ENCODE peak calls at places on chromosomes 1 and 21, in eight cellular contexts. One of them, this sample, is unnamed.
A peak's percentile ranks its signal among the peaks of the same experiment; 100 is the strongest.

GRCh38 chr1:119453021-119453420 is 38.1 kb downstream of the HSD3B2 start:
- DNase-seq in astrocyte of the spinal cord: peak; percentile 47
- DNase-seq in choroid plexus epithelial cell: peak; percentile 58
- DNase-seq in adrenal gland: peak; percentile 83
- DNase-seq in Calu3: no peak
- DNase-seq in fibroblast of pulmonary artery: peak; percentile 46
- DNase-seq in NCI-H1436: no peak
- DNase-seq in EL: peak; percentile 69
- DNase-seq in this sample: peak; percentile 59

GRCh38 chr21:20729376-20729775 is 268.8 kb upstream of the NCAM2 start:
- DNase-seq in Calu3: no peak
- DNase-seq in fibroblast of pulmonary artery: peak; percentile 1
- DNase-seq in EL: no peak
- DNase-seq in adrenal gland: no peak
- DNase-seq in astrocyte of the spinal cord: peak; percentile 34
- DNase-seq in choroid plexus epithelial cell: peak; percentile 80
- DNase-seq in NCI-H1436: no peak
- DNase-seq in this sample: no peak

GRCh38 chr1:41503507-41504125 is 19.1 kb upstream of the EDN2 start:
- DNase-seq in astrocyte of the spinal cord: no peak
- DNase-seq in NCI-H1436: no peak
- DNase-seq in Calu3: no peak
- DNase-seq in EL: no peak
- DNase-seq in choroid plexus epithelial cell: no peak
- DNase-seq in adrenal gland: no peak
- DNase-seq in fibroblast of pulmonary artery: no peak
- DNase-seq in this sample: no peak

GRCh38 chr1:112935474-112936289 is 20.3 kb downstream of the SLC16A1 start:
- DNase-seq in Calu3: no peak
- DNase-seq in adrenal gland: no peak
- DNase-seq in fibroblast of pulmonary artery: peak; percentile 81
- DNase-seq in astrocyte of the spinal cord: peak; percentile 76
- DNase-seq in choroid plexus epithelial cell: peak; percentile 89
- DNase-seq in NCI-H1436: no peak
- DNase-seq in EL: peak; percentile 68
- DNase-seq in this sample: no peak

GRCh38 chr1:180505732-180506335 is 3.5 kb upstream of the ACBD6 start:
- DNase-seq in astrocyte of the spinal cord: no peak
- DNase-seq in EL: no peak
- DNase-seq in NCI-H1436: no peak
- DNase-seq in Calu3: no peak
- DNase-seq in fibroblast of pulmonary artery: peak; percentile 32
- DNase-seq in choroid plexus epithelial cell: no peak
- DNase-seq in adrenal gland: no peak
- DNase-seq in this sample: no peak

GRCh38 chr1:246274191-246274590 is 232.9 kb downstream of the SMYD3 start:
- DNase-seq in adrenal gland: no peak
- DNase-seq in Calu3: no peak
- DNase-seq in fibroblast of pulmonary artery: no peak
- DNase-seq in choroid plexus epithelial cell: no peak
- DNase-seq in EL: no peak
- DNase-seq in NCI-H1436: no peak
- DNase-seq in astrocyte of the spinal cord: no peak
- DNase-seq in this sample: no peak

GRCh38 chr1:155012052-155012546 is 9.5 kb downstream of the ZBTB7B start:
- DNase-seq in fibroblast of pulmonary artery: peak; percentile 39
- DNase-seq in choroid plexus epithelial cell: peak; percentile 53
- DNase-seq in NCI-H1436: peak; percentile 65
- DNase-seq in Calu3: no peak
- DNase-seq in astrocyte of the spinal cord: peak; percentile 24
- DNase-seq in adrenal gland: peak; percentile 95
- DNase-seq in EL: no peak
- DNase-seq in this sample: peak; percentile 92

GRCh38 chr1:214349008-214349407 is 68.0 kb downstream of the SMYD2 start:
- DNase-seq in astrocyte of the spinal cord: no peak
- DNase-seq in choroid plexus epithelial cell: no peak
- DNase-seq in NCI-H1436: no peak
- DNase-seq in EL: no peak
- DNase-seq in Calu3: no peak
- DNase-seq in adrenal gland: no peak
- DNase-seq in fibroblast of pulmonary artery: no peak
- DNase-seq in this sample: no peak

GRCh38 chr1:240455228-240455821 is 156.6 kb downstream of the GREM2 start:
- DNase-seq in Calu3: peak; percentile 27
- DNase-seq in astrocyte of the spinal cord: no peak
- DNase-seq in adrenal gland: no peak
- DNase-seq in NCI-H1436: peak; percentile 12
- DNase-seq in fibroblast of pulmonary artery: peak; percentile 47
- DNase-seq in EL: no peak
- DNase-seq in choroid plexus epithelial cell: peak; percentile 50
- DNase-seq in this sample: no peak

GRCh38 chr1:48572632-48573258 is 100.7 kb upstream of the SPATA6 start:
- DNase-seq in adrenal gland: peak; percentile 73
- DNase-seq in NCI-H1436: peak; percentile 80
- DNase-seq in fibroblast of pulmonary artery: peak; percentile 49
- DNase-seq in choroid plexus epithelial cell: peak; percentile 70
- DNase-seq in Calu3: peak; percentile 62
- DNase-seq in astrocyte of the spinal cord: peak; percentile 51
- DNase-seq in EL: peak; percentile 25
- DNase-seq in this sample: peak; percentile 52

This sample was measured in thyroid gland.